ENCODE peak calls at places on chromosomes 2 and 18, in eight cellular contexts. M, D, A, B, K, E, S and J are unnamed samples.

GRCh38 chr2:128733450-128733849 is 414.8 kb upstream of the HS6ST1 start:
- DNase-seq in M (no peak), E (no peak), D (no peak), S (no peak), B (no peak), K (no peak), A (no peak), J (no peak)

GRCh38 chr18:13611058-13611615 is 115.2 kb downstream of the FAM210A start:
- DNase-seq in S (no peak), B (no peak), K (no peak), E (peak; percentile 34), D (peak; percentile 67), A (no peak), M (peak; percentile 51), J (no peak)

GRCh38 chr2:72579595-72580180 is 246.1 kb downstream of the EXOC6B start:
- DNase-seq in D (no peak), B (no peak), M (no peak), E (peak; percentile 81), K (peak; percentile 30), A (no peak), S (no peak), J (no peak)

GRCh38 chr2:102809291-102810189 is 47.7 kb downstream of the TMEM182 start:
- DNase-seq in E (no peak), D (no peak), M (no peak), S (no peak), A (no peak), B (no peak), K (no peak), J (no peak)

GRCh38 chr2:42128731-42129486 is 40.2 kb upstream of the EML4 start:
- DNase-seq in S (peak; percentile 42), M (no peak), E (peak; percentile 37), K (no peak), B (no peak), A (no peak), D (no peak), J (no peak)

GRCh38 chr2:102549027-102549426 is 70.3 kb upstream of the SLC9A2 start:
- DNase-seq in B (no peak), E (no peak), D (no peak), M (no peak), K (no peak), S (no peak), A (no peak), J (no peak)

GRCh38 chr18:1002653-1003178 is 98.0 kb downstream of the ADCYAP1 start:
- DNase-seq in E (peak; percentile 93), M (no peak), D (no peak), S (no peak), B (no peak), K (peak; percentile 33), A (no peak), J (no peak)

GRCh38 chr2:8520791-8521344 is 161.0 kb upstream of the ID2 start:
- DNase-seq in M (no peak), E (no peak), D (no peak), A (no peak), K (no peak), B (no peak), S (no peak), J (no peak)

GRCh38 chr2:128469203-128469602 is 150.5 kb upstream of the HS6ST1 start:
- DNase-seq in K (no peak), A (no peak), B (no peak), E (no peak), M (no peak), D (no peak), S (peak; percentile 27), J (no peak)

GRCh38 chr2:45173513-45173912 is 164.3 kb upstream of the SIX2 start:
- DNase-seq in S (no peak), K (peak; percentile 79), A (no peak), D (no peak), E (peak; percentile 98), M (peak; percentile 32), B (no peak), J (no peak)

GRCh38 chr2:45067859-45068642 is 58.8 kb upstream of the SIX2 start:
- DNase-seq in E (peak; percentile 37), M (peak; percentile 19), B (no peak), A (no peak), S (peak; percentile 97), D (no peak), K (no peak), J (peak; percentile 54)

GRCh38 chr18:13597068-13597467 is 129.3 kb downstream of the FAM210A start:
- DNase-seq in S (no peak), B (no peak), A (no peak), D (no peak), M (no peak), E (no peak), K (no peak), J (no peak)

GRCh38 chr2:153477641-153478288 is 797 bp downstream of the RPRM start:
- DNase-seq in S (no peak), A (peak; percentile 7), B (no peak), K (no peak), D (no peak), E (no peak), M (no peak), J (peak; percentile 22)

GRCh38 chr2:238424313-238424700 is 2.4 kb upstream of the ASB1 start:
- DNase-seq in S (no peak), D (no peak), M (no peak), B (no peak), K (no peak), E (peak; percentile 88), A (no peak), J (no peak)

GRCh38 chr2:210198326-210198725 is 26.9 kb downstream of the ACADL start:
- DNase-seq in B (no peak), S (no peak), M (no peak), A (no peak), D (no peak), K (peak; percentile 4), E (peak; percentile 14), J (no peak)

GRCh38 chr2:15241929-15242328 is 319.2 kb downstream of the NBAS start:
- DNase-seq in D (no peak), M (no peak), K (no peak), B (no peak), A (no peak), S (no peak), E (no peak), J (no peak)

GRCh38 chr2:627340-627709 is 49.9 kb downstream of the TMEM18 start:
- DNase-seq in M (no peak), S (no peak), D (no peak), A (no peak), B (no peak), K (no peak), E (no peak), J (no peak)

GRCh38 chr18:47035156-47035671 is at the start of gene ELOA2:
- DNase-seq in B (no peak), D (no peak), M (no peak), S (no peak), A (no peak), K (no peak), E (no peak), J (no peak)

GRCh38 chr2:164747786-164748433 is 93.7 kb downstream of the COBLL1 start:
- DNase-seq in S (no peak), A (no peak), E (no peak), K (no peak), B (no peak), D (no peak), M (no peak), J (no peak)

GRCh38 chr2:222982010-222982908 is 69.7 kb upstream of the KCNE4 start:
- DNase-seq in K (no peak), E (peak; percentile 92), M (peak; percentile 19), S (peak; percentile 70), D (peak; percentile 25), B (no peak), A (no peak), J (no peak)

GRCh38 chr2:36376319-36376765 is 20.8 kb downstream of the CRIM1 start:
- DNase-seq in D (peak; percentile 77), E (no peak), M (peak; percentile 65), B (no peak), S (no peak), A (no peak), K (no peak), J (no peak)

GRCh38 chr2:70959271-70959761 is 19.1 kb upstream of the ANKRD53 start:
- DNase-seq in D (no peak), B (no peak), E (no peak), M (no peak), K (no peak), A (no peak), S (no peak), J (no peak)

GRCh38 chr18:32072321-32072720 is 19.4 kb upstream of the RNF138 start:
- DNase-seq in D (no peak), E (peak; percentile 11), B (no peak), S (no peak), A (no peak), K (peak; percentile 13), M (no peak), J (no peak)

GRCh38 chr2:138602166-138602460 is 100.5 kb downstream of the SPOPL start:
- DNase-seq in B (no peak), E (no peak), D (no peak), A (no peak), M (no peak), S (no peak), K (no peak), J (no peak)
- TF ChIP-seq CTCF in B (no peak), E (no peak), D (no peak), A (no peak), M (no peak), S (no peak), K (no peak), J (no peak)

GRCh38 chr18:22363867-22364463 is 53.8 kb downstream of the CTAGE1 start:
- DNase-seq in D (no peak), K (no peak), A (no peak), B (no peak), M (no peak), E (peak; percentile 51), S (no peak), J (no peak)
- TF ChIP-seq CTCF in D (peak; percentile 62), K (no peak), A (no peak), B (no peak), M (no peak), E (peak; percentile 37), S (no peak), J (no peak)

GRCh38 chr2:12321017-12321641 is 395.6 kb upstream of the TRIB2 start:
- DNase-seq in M (peak; percentile 60), S (no peak), B (no peak), K (peak; percentile 63), A (no peak), D (peak; percentile 30), E (peak; percentile 97), J (no peak)
- TF ChIP-seq CTCF in M (no peak), S (no peak), B (no peak), K (no peak), A (no peak), D (no peak), E (no peak), J (no peak)

DNA sequence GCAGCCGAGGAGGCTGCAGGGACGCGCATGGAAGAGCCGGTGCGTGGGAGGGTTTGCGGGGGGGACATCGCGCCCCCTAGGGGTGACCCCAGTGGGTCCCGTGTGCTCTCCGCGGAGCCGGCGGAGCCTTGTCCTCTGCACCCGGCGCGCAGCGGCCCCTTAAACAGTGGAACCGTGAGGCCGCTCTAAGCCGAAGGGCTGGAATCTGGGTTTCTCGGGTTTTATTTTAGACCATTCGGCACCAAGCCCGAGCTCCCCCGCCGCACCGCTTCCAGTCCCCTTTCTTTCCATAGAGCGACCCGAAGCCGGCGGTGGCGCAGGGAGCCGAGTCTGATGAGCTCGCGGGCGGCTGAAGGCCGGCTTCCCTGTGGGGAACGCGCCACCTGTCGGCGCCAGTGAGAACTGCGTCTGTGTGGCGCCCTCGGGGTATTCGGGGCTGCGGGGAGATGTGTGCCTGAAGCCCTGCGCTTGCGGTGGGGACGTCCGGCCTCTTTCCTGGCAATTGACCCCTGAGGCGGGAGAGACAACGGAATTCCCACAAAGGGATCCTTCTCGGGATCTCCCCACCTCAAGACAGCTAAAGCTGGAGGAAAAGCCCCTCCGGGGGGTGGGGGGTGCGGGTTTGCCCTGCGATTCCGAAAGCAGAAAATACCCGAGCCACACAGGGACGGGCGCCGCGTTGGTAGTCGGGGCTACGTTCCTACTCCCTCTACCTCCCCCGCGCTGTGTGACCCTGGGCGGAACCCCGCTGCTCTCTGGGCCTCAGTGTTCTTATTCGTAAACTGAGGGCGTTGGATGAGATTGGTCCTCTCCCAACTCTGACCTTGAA is 8.2 kb upstream of the EN1 start:
- DNase-seq in B (peak; percentile 76), A (peak; percentile 96), M (peak; percentile 86), D (peak; percentile 71), K (peak; percentile 91), E (peak; percentile 74), S (peak; percentile 81), J (peak; percentile 96)
- TF ChIP-seq CTCF in B (peak; percentile 95), A (peak; percentile 95), M (peak; percentile 97), D (no peak), K (peak; percentile 90), E (peak; percentile 96), S (peak; percentile 87), J (peak; percentile 99)